ENCODE peak calls at places on chromosomes 16 and 17, in six cellular contexts. L is HepG2, X is SK-N-SH, I is HCT116, F is K562, E is GM12878. T is an unnamed sample.
A peak's percentile ranks its signal among the peaks of the same experiment; 100 is the strongest.

GRCh38 chr17:28878981-28879380 is 18.6 kb downstream of the FLOT2 start:
- DNase-seq in I (peak; percentile 67), X (peak; percentile 52), E (no peak), L (peak; percentile 57), F (peak; percentile 87), T (peak; percentile 67)

GRCh38 chr17:80708497-80708896 is 163.9 kb downstream of the RPTOR start:
- DNase-seq in E (no peak), I (no peak), F (no peak), X (no peak), L (no peak), T (no peak)

GRCh38 chr17:60065867-60066266 is 12.9 kb downstream of the HEATR6 start:
- DNase-seq in I (no peak), F (no peak), X (no peak), E (no peak), L (no peak), T (no peak)

GRCh38 chr17:41404024-41404651 is 6.7 kb upstream of the KRT31 start:
- DNase-seq in L (peak; percentile 95), F (no peak), X (no peak), I (peak; percentile 99), E (no peak), T (no peak)

GRCh38 chr17:43398724-43399595 is at the start of gene ARL4D:
- DNase-seq in E (no peak), X (peak; percentile 92), F (peak; percentile 45), I (no peak), L (peak; percentile 77), T (no peak)

GRCh38 chr16:28572659-28573510 is 19.2 kb downstream of the SGF29 start:
- DNase-seq in L (no peak), I (no peak), E (no peak), F (no peak), X (no peak), T (no peak)

GRCh38 chr17:80000955-80001354 is 34.7 kb downstream of the TBC1D16 start:
- DNase-seq in L (no peak), E (no peak), X (no peak), I (no peak), F (no peak), T (no peak)

GRCh38 chr16:65666132-65666869 is 544.4 kb upstream of the CDH11 start:
- DNase-seq in F (no peak), L (peak; percentile 81), X (no peak), E (no peak), I (no peak), T (no peak)

GRCh38 chr16:3458852-3459361 is 15.4 kb downstream of the NAA60 start:
- DNase-seq in E (no peak), X (no peak), F (peak; percentile 31), I (no peak), L (peak; percentile 94), T (no peak)

GRCh38 chr17:37614391-37614790 is 5.2 kb upstream of the SYNRG start:
- DNase-seq in I (no peak), F (no peak), E (no peak), X (no peak), L (no peak), T (no peak)

GRCh38 chr17:3527468-3527867 is 30.1 kb downstream of the TRPV3 start:
- DNase-seq in E (no peak), L (no peak), X (no peak), I (no peak), F (no peak), T (no peak)

GRCh38 chr17:21246698-21247097 is 6.5 kb downstream of the NATD1 start:
- DNase-seq in X (no peak), L (no peak), E (no peak), I (no peak), F (no peak), T (no peak)

GRCh38 chr17:78357177-78357586 is 2.7 kb downstream of the SOCS3 start:
- DNase-seq in F (no peak), I (no peak), E (no peak), L (no peak), X (peak; percentile 72), T (no peak)

GRCh38 chr17:77458202-77459017 is 317.6 kb downstream of the SEC14L1 start:
- DNase-seq in I (no peak), L (no peak), F (no peak), X (no peak), E (no peak), T (no peak)

GRCh38 chr16:15418206-15418605 is 16.2 kb upstream of the BMERB1 start:
- DNase-seq in I (no peak), X (no peak), F (no peak), E (no peak), L (no peak), T (no peak)

GRCh38 chr16:52470601-52471000 is 76.3 kb downstream of the TOX3 start:
- DNase-seq in X (no peak), F (no peak), L (no peak), I (no peak), E (no peak), T (no peak)

GRCh38 chr17:43701318-43701743 is 39.6 kb upstream of the MEOX1 start:
- DNase-seq in I (no peak), L (no peak), F (no peak), E (peak; percentile 45), X (no peak), T (no peak)

GRCh38 chr17:68955181-68955841 is at the start of gene ABCA8:
- DNase-seq in F (peak; percentile 18), L (no peak), I (no peak), X (no peak), E (no peak), T (no peak)

GRCh38 chr17:15431201-15431600 is 36.2 kb downstream of the CDRT4 start:
- DNase-seq in X (no peak), L (no peak), E (no peak), I (no peak), F (no peak), T (no peak)

GRCh38 chr17:45405250-45406086 is 27.2 kb downstream of the ARHGAP27 start:
- DNase-seq in L (no peak), I (no peak), X (peak; percentile 94), F (peak; percentile 94), E (no peak), T (peak; percentile 99)
- TF ChIP-seq JUND in L (no peak), I (no peak), X (no peak), F (no peak), E (no peak), T (no peak)

GRCh38 chr17:48429156-48429555 is 858 bp downstream of the SKAP1 start:
- DNase-seq in I (no peak), L (no peak), X (no peak), F (no peak), E (no peak), T (no peak)
- H3K27ac ChIP-seq in I (no peak overlapping the region), L (no peak overlapping the region), X (no peak overlapping the region), F (no peak overlapping the region), E (peak overlapping the region; percentile 74), T (no peak overlapping the region)

DNA sequence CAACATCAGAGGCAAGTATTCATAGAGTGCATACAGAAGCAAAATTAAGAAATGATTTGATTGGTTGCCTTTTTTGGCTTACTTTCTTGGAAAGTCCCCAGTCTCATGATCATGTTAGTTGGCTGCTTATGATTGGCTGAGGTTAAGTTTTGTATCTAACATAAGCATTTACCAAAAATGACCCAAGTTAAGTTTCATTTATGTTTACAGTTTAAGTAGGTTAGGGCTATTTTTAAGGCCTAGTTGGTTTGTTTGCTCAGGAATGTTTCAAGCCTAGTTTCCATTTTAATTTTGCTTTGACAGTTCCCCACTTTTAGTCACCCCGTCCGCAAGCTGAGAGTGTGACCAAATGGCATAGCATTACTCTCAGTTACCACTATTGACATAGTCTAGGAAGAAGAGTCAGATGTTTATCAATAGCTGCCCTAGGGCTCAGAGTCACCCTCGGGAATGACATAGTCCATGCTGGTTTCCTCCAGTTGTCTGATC is 36.3 kb downstream of the DGKE start:
- DNase-seq in X (no peak), I (no peak), L (peak; percentile 16), E (peak; percentile 75), F (no peak), T (no peak)
- TF ChIP-seq JUND in X (no peak), I (no peak), L (no peak), E (no peak), F (no peak), T (no peak)

GRCh38 chr16:30429678-30430427 is at the start of gene DCTPP1:
- DNase-seq in E (peak; percentile 99), L (peak; percentile 100), F (peak; percentile 96), X (peak; percentile 94), I (peak; percentile 99), T (peak; percentile 96)
- H3K27ac ChIP-seq in E (peak within 1 kb of the TSS; percentile 81), L (peak within 1 kb of the TSS; percentile 55), F (peak within 1 kb of the TSS; percentile 84), X (peak within 1 kb of the TSS; percentile 41), I (peak within 1 kb of the TSS; percentile 66), T (peak within 1 kb of the TSS; percentile 34)